ENCODE peak calls at places on chromosomes 7 and 10, in ten cellular contexts. M is OCI-M1; K is SHP77 treated with DMSO at 0.1 percent for 48 hours; L is WERI-Rb-1; A is AG10803; E is neural crest cell; N is GM06990; S is central memory CD4-positive, alpha-beta T cell; C is CD8-positive, alpha-beta memory T cell; Z is dermis blood vessel endothelial cell. F is an unnamed sample.

GRCh38 chr7:147833981-147834380 is 756.6 kb upstream of the C7orf33 start:
- DNase-seq in N (no peak), M (no peak), K (no peak), C (no peak), A (no peak), L (no peak), Z (no peak), E (no peak), S (no peak), F (no peak)

GRCh38 chr10:6729071-6729773 is 149.1 kb upstream of the PRKCQ start:
- DNase-seq in E (no peak), A (peak; percentile 92), S (no peak), L (no peak), K (no peak), N (no peak), Z (peak; percentile 28), M (no peak), C (no peak), F (peak; percentile 33)

GRCh38 chr10:3217301-3217700 is 44.7 kb upstream of the PITRM1 start:
- DNase-seq in Z (no peak), M (no peak), L (no peak), E (no peak), A (peak; percentile 94), S (no peak), K (no peak), C (no peak), N (no peak), F (peak; percentile 50)

GRCh38 chr7:142960955-142961512 is 1.1 kb downstream of the KEL start:
- DNase-seq in A (no peak), L (peak; percentile 15), S (no peak), E (no peak), Z (no peak), M (peak; percentile 2), K (no peak), C (no peak), N (no peak), F (no peak)

GRCh38 chr7:134988161-134988560 is 1.9 kb downstream of the AGBL3 start:
- DNase-seq in M (no peak), N (no peak), E (no peak), K (no peak), Z (peak; percentile 22), A (no peak), L (no peak), C (no peak), S (no peak), F (peak; percentile 20)

GRCh38 chr10:30343962-30344361 is 5.1 kb downstream of the MTPAP start:
- DNase-seq in M (no peak), E (no peak), Z (no peak), A (no peak), N (no peak), L (no peak), S (no peak), K (no peak), C (no peak), F (no peak)

GRCh38 chr10:67259319-67259929 is 333.6 kb downstream of the LRRTM3 start:
- DNase-seq in C (no peak), A (no peak), S (no peak), K (no peak), M (no peak), E (no peak), Z (no peak), L (no peak), N (no peak), F (no peak)

GRCh38 chr7:151968357-151968756 is 12.1 kb downstream of the GALNTL5 start:
- DNase-seq in Z (no peak), C (no peak), E (no peak), S (no peak), N (no peak), M (no peak), A (no peak), L (no peak), K (no peak), F (no peak)

GRCh38 chr7:2496375-2496774 is 20.2 kb upstream of the GRIFIN start:
- DNase-seq in A (no peak), N (no peak), Z (no peak), C (no peak), S (no peak), M (no peak), E (no peak), K (no peak), L (no peak), F (no peak)

GRCh38 chr7:1364906-1365570 is 94.2 kb downstream of the MICALL2 start:
- DNase-seq in N (no peak), S (no peak), A (no peak), L (no peak), C (no peak), K (no peak), E (no peak), Z (no peak), M (no peak), F (no peak)

GRCh38 chr7:5393328-5393727 is 30.3 kb downstream of the TNRC18 start:
- DNase-seq in N (no peak), C (no peak), M (no peak), S (no peak), K (no peak), E (no peak), L (no peak), Z (no peak), A (no peak), F (no peak)

GRCh38 chr7:150897502-150898474 is 45.5 kb downstream of the AOC1 start:
- DNase-seq in C (no peak), A (no peak), M (no peak), S (no peak), Z (peak; percentile 8), E (no peak), N (peak; percentile 24), K (no peak), L (no peak), F (no peak)

GRCh38 chr7:29370531-29371314 is 176.1 kb downstream of the CHN2 start:
- DNase-seq in S (no peak), C (no peak), E (no peak), K (no peak), L (peak; percentile 24), A (no peak), M (peak; percentile 71), N (no peak), Z (no peak), F (peak; percentile 10)

GRCh38 chr7:102260856-102261255 is 25.8 kb upstream of the SH2B2 start:
- DNase-seq in A (peak; percentile 36), N (no peak), E (peak; percentile 58), L (no peak), Z (no peak), S (no peak), M (no peak), C (no peak), K (no peak), F (no peak)

GRCh38 chr10:102422586-102423129 is 2.0 kb downstream of the FBXL15 start:
- DNase-seq in K (no peak), S (no peak), C (no peak), Z (peak; percentile 87), L (peak; percentile 85), E (peak; percentile 71), M (peak; percentile 93), N (peak; percentile 84), A (peak; percentile 65), F (peak; percentile 39)

GRCh38 chr10:132809237-132810140 is 23.5 kb upstream of the NKX6-2 start:
- DNase-seq in C (no peak), Z (no peak), N (no peak), A (no peak), K (no peak), E (no peak), M (no peak), S (no peak), L (no peak), F (no peak)

GRCh38 chr7:37643876-37644275 is 39.7 kb upstream of the GPR141 start:
- DNase-seq in A (no peak), S (no peak), L (peak; percentile 18), M (peak; percentile 44), C (no peak), E (no peak), Z (no peak), K (no peak), N (no peak), F (no peak)